ENCODE peak calls at places on chromosomes 6 and 20, in seven cellular contexts. N, F, T, Q, U, R and O are unnamed samples.

GRCh38 chr6:39416026-39416425 is 93.5 kb upstream of the KCNK16 start:
- DNase-seq in N (no peak), F (no peak), T (peak; percentile 43), Q (no peak), U (no peak), R (no peak), O (no peak)

GRCh38 chr20:19785886-19786285 is 27.8 kb downstream of the RIN2 start:
- DNase-seq in N (no peak), F (peak; percentile 42), T (no peak), Q (peak; percentile 41), U (no peak), R (no peak), O (no peak)

GRCh38 chr6:17719323-17720041 is 12.8 kb upstream of the NUP153 start:
- DNase-seq in N (no peak), F (no peak), T (no peak), Q (no peak), U (no peak), R (peak; percentile 61), O (no peak)

GRCh38 chr6:152723398-152723797 is 25.7 kb downstream of the MYCT1 start:
- DNase-seq in N (no peak), F (peak; percentile 85), T (no peak), Q (no peak), U (no peak), R (no peak), O (no peak)

GRCh38 chr20:23320317-23320716 is 30.3 kb upstream of the NXT1 start:
- DNase-seq in N (no peak), F (peak; percentile 17), T (no peak), Q (peak; percentile 49), U (no peak), R (peak; percentile 46), O (no peak)

GRCh38 chr6:38207371-38207770 is 387.8 kb downstream of the ZFAND3 start:
- DNase-seq in N (no peak), F (no peak), T (no peak), Q (no peak), U (no peak), R (no peak), O (no peak)

GRCh38 chr6:26249959-26250805 is 114.8 kb upstream of the BTN3A2 start:
- DNase-seq in N (peak; percentile 71), F (peak; percentile 73), T (peak; percentile 95), Q (peak; percentile 88), U (peak; percentile 73), R (peak; percentile 83), O (peak; percentile 73)

GRCh38 chr6:3789018-3789895 is 37.7 kb upstream of the PXDC1 start:
- DNase-seq in N (no peak), F (peak; percentile 77), T (no peak), Q (peak; percentile 34), U (no peak), R (peak; percentile 99), O (no peak)

GRCh38 chr6:160077526-160077925 is 44.1 kb upstream of the SLC22A1 start:
- DNase-seq in N (no peak), F (peak; percentile 71), T (no peak), Q (peak; percentile 13), U (no peak), R (no peak), O (no peak)

GRCh38 chr6:13453771-13454251 is 33.6 kb downstream of the GFOD1 start:
- DNase-seq in N (no peak), F (peak; percentile 49), T (no peak), Q (no peak), U (no peak), R (no peak), O (no peak)

GRCh38 chr6:95109212-95109611 is 468.1 kb upstream of the MANEA start:
- DNase-seq in N (no peak), F (no peak), T (no peak), Q (no peak), U (no peak), R (no peak), O (no peak)

GRCh38 chr6:34587325-34587724 is 31.2 kb upstream of the SPDEF start:
- DNase-seq in N (no peak), F (no peak), T (no peak), Q (no peak), U (no peak), R (no peak), O (no peak)

GRCh38 chr20:64102647-64103354 is 4.6 kb downstream of the NPBWR2 start:
- DNase-seq in N (peak; percentile 74), F (no peak), T (peak; percentile 57), Q (no peak), U (peak; percentile 72), R (no peak), O (no peak)

GRCh38 chr6:134111062-134111677 is 58.7 kb upstream of the SLC2A12 start:
- DNase-seq in N (peak; percentile 58), F (peak; percentile 68), T (peak; percentile 82), Q (peak; percentile 70), U (no peak), R (peak; percentile 86), O (peak; percentile 21)

GRCh38 chr6:95293257-95293656 is 284.1 kb upstream of the MANEA start:
- DNase-seq in N (no peak), F (no peak), T (no peak), Q (no peak), U (no peak), R (peak; percentile 72), O (no peak)

GRCh38 chr6:14333556-14334305 is 216.2 kb downstream of the CD83 start:
- DNase-seq in N (no peak), F (peak; percentile 66), T (peak; percentile 18), Q (no peak), U (no peak), R (no peak), O (no peak)

GRCh38 chr6:149877678-149878077 is 13.5 kb upstream of the LRP11 start:
- DNase-seq in N (no peak), F (no peak), T (no peak), Q (no peak), U (no peak), R (no peak), O (no peak)

GRCh38 chr6:5671604-5672559 is 334.8 kb downstream of the NRN1 start:
- DNase-seq in N (no peak), F (no peak), T (peak; percentile 53), Q (no peak), U (no peak), R (no peak), O (no peak)

GRCh38 chr6:14001329-14002012 is 76.7 kb downstream of the RNF182 start:
- DNase-seq in N (no peak), F (peak; percentile 99), T (no peak), Q (peak; percentile 99), U (no peak), R (peak; percentile 55), O (no peak)

GRCh38 chr6:288861-289260 is 3.4 kb upstream of the DUSP22 start:
- DNase-seq in N (no peak), F (no peak), T (no peak), Q (no peak), U (no peak), R (no peak), O (no peak)

GRCh38 chr6:25130518-25130917 is 148.7 kb upstream of the CARMIL1 start:
- DNase-seq in N (no peak), F (no peak), T (no peak), Q (no peak), U (no peak), R (peak; percentile 84), O (no peak)

GRCh38 chr20:2603816-2604505 is 48.5 kb upstream of the NOP56 start:
- DNase-seq in N (no peak), F (no peak), T (no peak), Q (no peak), U (no peak), R (no peak), O (no peak)
- H3K79me1 ChIP-seq in N (no peaks in the 10 kb centered on the region), F (no peaks in the 10 kb centered on the region), T (no peaks in the 10 kb centered on the region), Q (no peaks in the 10 kb centered on the region), U (no peaks in the 10 kb centered on the region), R (no peaks in the 10 kb centered on the region), O (no peaks in the 10 kb centered on the region)

GRCh38 chr6:19865178-19865577 is 28.0 kb downstream of the ID4 start:
- DNase-seq in N (no peak), F (no peak), T (no peak), Q (no peak), U (no peak), R (no peak), O (no peak)

GRCh38 chr6:19869464-19869863 is 32.3 kb downstream of the ID4 start:
- DNase-seq in N (no peak), F (no peak), T (peak; percentile 40), Q (no peak), U (no peak), R (no peak), O (no peak)

GRCh38 chr6:19864285-19864684 is 27.1 kb downstream of the ID4 start:
- DNase-seq in N (no peak), F (no peak), T (no peak), Q (no peak), U (no peak), R (no peak), O (no peak)

GRCh38 chr6:19866199-19866872 is 29.2 kb downstream of the ID4 start:
- DNase-seq in N (no peak), F (no peak), T (no peak), Q (no peak), U (no peak), R (no peak), O (no peak)

GRCh38 chr6:19866900-19867627 is 29.9 kb downstream of the ID4 start:
- DNase-seq in N (no peak), F (peak; percentile 55), T (peak; percentile 33), Q (peak; percentile 64), U (no peak), R (peak; percentile 58), O (no peak)
- H3K79me1 ChIP-seq in N (no peaks in the 10 kb centered on the region), F (no peaks in the 10 kb centered on the region), T (no peaks in the 10 kb centered on the region), Q (no peaks in the 10 kb centered on the region), U (no peaks in the 10 kb centered on the region), R (no peaks in the 10 kb centered on the region), O (no peaks in the 10 kb centered on the region)

GRCh38 chr6:137602871-137603270 is 108.7 kb upstream of the OLIG3 start:
- DNase-seq in N (no peak), F (no peak), T (no peak), Q (no peak), U (no peak), R (no peak), O (no peak)

GRCh38 chr6:137602311-137602710 is 108.1 kb upstream of the OLIG3 start:
- DNase-seq in N (no peak), F (no peak), T (no peak), Q (no peak), U (no peak), R (no peak), O (no peak)

GRCh38 chr6:137601471-137601870 is 107.3 kb upstream of the OLIG3 start:
- DNase-seq in N (no peak), F (no peak), T (no peak), Q (no peak), U (no peak), R (no peak), O (no peak)
- H3K79me1 ChIP-seq in N (no peaks in the 10 kb centered on the region), F (no peaks in the 10 kb centered on the region), T (no peaks in the 10 kb centered on the region), Q (no peaks in the 10 kb centered on the region), U (no peaks in the 10 kb centered on the region), R (no peaks in the 10 kb centered on the region), O (no peaks in the 10 kb centered on the region)

GRCh38 chr20:37331060-37331857 is 14.7 kb upstream of the SRC start:
- DNase-seq in N (no peak), F (no peak), T (no peak), Q (no peak), U (no peak), R (no peak), O (no peak)
- H3K79me1 ChIP-seq in N (no peaks in the 10 kb centered on the region), F (no peaks in the 10 kb centered on the region), T (no peaks in the 10 kb centered on the region), Q (no peaks in the 10 kb centered on the region), U (no peaks in the 10 kb centered on the region), R (peaks cover 80% of the 10 kb centered on the region), O (no peaks in the 10 kb centered on the region)